ENCODE peak calls at places on chromosome 9, in nine cellular contexts. One of them, this sample, is unnamed.

GRCh38 chr9:105103776-105104175 is 140.7 kb upstream of the SLC44A1 start:
- DNase-seq in aorta: no peak
- DNase-seq in right atrium auricular region: no peak
- DNase-seq in fibroblast of lung: no peak
- DNase-seq in A549: no peak
- DNase-seq in AG04450: no peak
- DNase-seq in mesendoderm: no peak
- DNase-seq in upper lobe of left lung: no peak
- DNase-seq in hepatocyte: no peak
- DNase-seq in this sample: no peak

GRCh38 chr9:35203531-35203930 is 41.7 kb downstream of the UNC13B start:
- DNase-seq in hepatocyte: no peak
- DNase-seq in upper lobe of left lung: no peak
- DNase-seq in AG04450: no peak
- DNase-seq in aorta: no peak
- DNase-seq in mesendoderm: peak
- DNase-seq in fibroblast of lung: peak
- DNase-seq in right atrium auricular region: no peak
- DNase-seq in A549: no peak
- DNase-seq in this sample: no peak

GRCh38 chr9:85740821-85741111 is 988 bp downstream of the AGTPBP1 start:
- DNase-seq in upper lobe of left lung: no peak
- DNase-seq in right atrium auricular region: no peak
- DNase-seq in AG04450: no peak
- DNase-seq in aorta: no peak
- DNase-seq in mesendoderm: no peak
- DNase-seq in hepatocyte: no peak
- DNase-seq in A549: no peak
- DNase-seq in fibroblast of lung: peak
- DNase-seq in this sample: no peak

GRCh38 chr9:98598861-98599260 is 109.9 kb downstream of the GABBR2 start:
- DNase-seq in right atrium auricular region: no peak
- DNase-seq in upper lobe of left lung: no peak
- DNase-seq in AG04450: no peak
- DNase-seq in mesendoderm: no peak
- DNase-seq in hepatocyte: no peak
- DNase-seq in fibroblast of lung: no peak
- DNase-seq in aorta: no peak
- DNase-seq in A549: no peak
- DNase-seq in this sample: no peak

GRCh38 chr9:132026932-132027585 is 52.6 kb downstream of the MED27 start:
- DNase-seq in A549: peak
- DNase-seq in aorta: no peak
- DNase-seq in mesendoderm: peak
- DNase-seq in hepatocyte: no peak
- DNase-seq in right atrium auricular region: no peak
- DNase-seq in upper lobe of left lung: no peak
- DNase-seq in fibroblast of lung: no peak
- DNase-seq in AG04450: peak
- DNase-seq in this sample: no peak

GRCh38 chr9:74498616-74499095 is 1.5 kb downstream of the RORB start:
- DNase-seq in right atrium auricular region: no peak
- DNase-seq in mesendoderm: peak
- DNase-seq in hepatocyte: peak
- DNase-seq in A549: no peak
- DNase-seq in upper lobe of left lung: no peak
- DNase-seq in AG04450: no peak
- DNase-seq in fibroblast of lung: no peak
- DNase-seq in aorta: peak
- DNase-seq in this sample: no peak

GRCh38 chr9:116750543-116750942 is 63.4 kb downstream of the TRIM32 start:
- DNase-seq in right atrium auricular region: no peak
- DNase-seq in upper lobe of left lung: no peak
- DNase-seq in mesendoderm: no peak
- DNase-seq in hepatocyte: no peak
- DNase-seq in aorta: no peak
- DNase-seq in A549: no peak
- DNase-seq in AG04450: no peak
- DNase-seq in fibroblast of lung: no peak
- DNase-seq in this sample: no peak

GRCh38 chr9:101977614-101978210 is 239.3 kb upstream of the GRIN3A start:
- DNase-seq in upper lobe of left lung: no peak
- DNase-seq in aorta: no peak
- DNase-seq in hepatocyte: peak
- DNase-seq in A549: no peak
- DNase-seq in AG04450: no peak
- DNase-seq in right atrium auricular region: no peak
- DNase-seq in mesendoderm: peak
- DNase-seq in fibroblast of lung: peak
- DNase-seq in this sample: no peak

GRCh38 chr9:75930766-75931311 is 40.4 kb downstream of the PCSK5 start:
- DNase-seq in AG04450: no peak
- DNase-seq in hepatocyte: no peak
- DNase-seq in mesendoderm: no peak
- DNase-seq in A549: no peak
- DNase-seq in upper lobe of left lung: no peak
- DNase-seq in aorta: no peak
- DNase-seq in fibroblast of lung: no peak
- DNase-seq in right atrium auricular region: no peak
- DNase-seq in this sample: no peak

GRCh38 chr9:2026181-2026580 is 11.0 kb downstream of the SMARCA2 start:
- DNase-seq in hepatocyte: no peak
- DNase-seq in aorta: no peak
- DNase-seq in mesendoderm: no peak
- DNase-seq in right atrium auricular region: no peak
- DNase-seq in AG04450: no peak
- DNase-seq in fibroblast of lung: no peak
- DNase-seq in upper lobe of left lung: no peak
- DNase-seq in A549: no peak
- DNase-seq in this sample: no peak

GRCh38 chr9:89814340-89815040 is 209.7 kb downstream of the GADD45G start:
- DNase-seq in fibroblast of lung: no peak
- DNase-seq in upper lobe of left lung: no peak
- DNase-seq in AG04450: no peak
- DNase-seq in aorta: no peak
- DNase-seq in A549: no peak
- DNase-seq in hepatocyte: peak
- DNase-seq in right atrium auricular region: peak
- DNase-seq in mesendoderm: no peak
- DNase-seq in this sample: no peak

GRCh38 chr9:106892632-106893031 is 29.7 kb downstream of the ZNF462 start:
- DNase-seq in A549: peak
- DNase-seq in fibroblast of lung: peak
- DNase-seq in hepatocyte: peak
- DNase-seq in AG04450: peak
- DNase-seq in upper lobe of left lung: no peak
- DNase-seq in aorta: no peak
- DNase-seq in right atrium auricular region: no peak
- DNase-seq in mesendoderm: peak
- DNase-seq in this sample: no peak

GRCh38 chr9:100590481-100590880 is 12.6 kb downstream of the CAVIN4 start:
- DNase-seq in right atrium auricular region: no peak
- DNase-seq in AG04450: peak
- DNase-seq in fibroblast of lung: peak
- DNase-seq in A549: no peak
- DNase-seq in aorta: no peak
- DNase-seq in mesendoderm: no peak
- DNase-seq in hepatocyte: no peak
- DNase-seq in upper lobe of left lung: no peak
- DNase-seq in this sample: no peak

DNA sequence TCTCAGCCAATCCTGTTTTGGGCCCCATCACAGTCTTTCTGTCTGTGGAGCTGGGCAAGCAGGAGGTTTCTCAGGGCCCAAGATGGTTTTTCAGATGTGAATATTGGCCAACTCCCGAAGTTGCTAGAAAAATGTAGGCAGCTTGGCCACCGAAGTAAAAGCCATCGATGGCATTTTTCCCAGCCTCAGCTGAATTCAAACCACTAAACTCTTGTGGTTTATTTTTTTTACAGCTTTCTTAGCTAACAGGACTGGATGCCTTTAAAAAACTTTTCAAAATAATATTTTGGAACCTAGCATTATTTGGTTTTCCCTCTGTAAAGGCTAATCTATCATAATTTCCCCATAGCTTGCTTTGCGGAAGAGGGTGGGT is 102.4 kb upstream of the ERCC6L2 start:
- DNase-seq in aorta: no peak
- DNase-seq in right atrium auricular region: no peak
- DNase-seq in A549: no peak
- DNase-seq in hepatocyte: no peak
- DNase-seq in upper lobe of left lung: no peak
- DNase-seq in mesendoderm: no peak
- DNase-seq in AG04450: no peak
- DNase-seq in fibroblast of lung: peak
- DNase-seq in this sample: no peak
- H3K27ac ChIP-seq in aorta: no peak
- H3K27ac ChIP-seq in right atrium auricular region: peak
- H3K27ac ChIP-seq in A549: no peak
- H3K27ac ChIP-seq in hepatocyte: peak
- H3K27ac ChIP-seq in upper lobe of left lung: peak
- H3K27ac ChIP-seq in mesendoderm: no peak
- H3K27ac ChIP-seq in AG04450: peak
- H3K27ac ChIP-seq in fibroblast of lung: no peak
- H3K27ac ChIP-seq in this sample: no peak

DNA sequence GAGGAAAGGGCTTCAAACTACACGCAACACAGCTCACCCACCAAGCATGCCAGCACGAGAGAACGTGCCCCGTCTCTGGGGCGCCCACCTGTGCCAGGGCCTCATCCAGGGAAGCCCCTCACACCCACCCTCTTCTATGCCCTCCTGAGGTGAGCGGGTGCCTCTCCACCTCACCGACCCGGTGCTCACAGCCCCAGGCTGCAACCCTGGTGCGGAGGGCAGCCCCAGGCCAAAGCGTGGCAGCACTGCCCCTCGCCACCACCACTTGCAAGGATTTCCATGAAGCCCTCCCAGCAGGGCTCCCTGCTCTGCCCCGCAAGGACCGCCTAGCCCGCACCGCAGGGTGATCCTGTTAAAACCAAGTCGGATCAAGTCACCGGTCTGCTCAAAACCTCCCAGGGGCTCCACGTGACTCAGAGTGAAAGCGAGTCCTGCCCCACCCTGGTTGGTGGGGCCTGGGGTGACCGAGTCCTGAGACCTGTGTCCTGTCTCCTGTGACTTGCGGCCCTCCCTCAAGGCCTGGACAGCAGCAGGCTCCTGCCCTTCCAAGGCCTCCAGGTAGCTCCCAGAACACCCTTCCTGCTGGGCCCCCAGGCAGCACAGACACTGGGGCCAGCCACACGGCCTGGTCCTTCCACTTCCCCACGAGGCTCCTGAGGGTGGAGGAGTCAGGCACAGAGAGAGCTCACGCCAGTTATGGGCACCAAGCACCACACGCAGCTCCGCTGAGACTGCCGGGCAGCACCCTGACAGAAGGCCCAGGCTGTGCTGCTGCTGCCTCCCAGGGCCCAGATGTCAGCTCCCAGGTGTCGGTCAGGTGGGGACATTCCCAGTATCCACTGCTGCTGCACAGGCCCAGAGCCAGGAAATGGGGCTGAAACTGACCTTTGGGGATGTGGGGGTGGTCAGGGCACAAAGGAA is 12.7 kb downstream of the BRD3 start:
- DNase-seq in hepatocyte: no peak
- DNase-seq in aorta: peak
- DNase-seq in AG04450: no peak
- DNase-seq in fibroblast of lung: no peak
- DNase-seq in right atrium auricular region: no peak
- DNase-seq in A549: no peak
- DNase-seq in mesendoderm: no peak
- DNase-seq in upper lobe of left lung: peak
- DNase-seq in this sample: no peak
- H3K27ac ChIP-seq in hepatocyte: no peak
- H3K27ac ChIP-seq in aorta: no peak
- H3K27ac ChIP-seq in AG04450: peak
- H3K27ac ChIP-seq in fibroblast of lung: no peak
- H3K27ac ChIP-seq in right atrium auricular region: peak
- H3K27ac ChIP-seq in A549: peak
- H3K27ac ChIP-seq in mesendoderm: no peak
- H3K27ac ChIP-seq in upper lobe of left lung: peak
- H3K27ac ChIP-seq in this sample: no peak

DNA sequence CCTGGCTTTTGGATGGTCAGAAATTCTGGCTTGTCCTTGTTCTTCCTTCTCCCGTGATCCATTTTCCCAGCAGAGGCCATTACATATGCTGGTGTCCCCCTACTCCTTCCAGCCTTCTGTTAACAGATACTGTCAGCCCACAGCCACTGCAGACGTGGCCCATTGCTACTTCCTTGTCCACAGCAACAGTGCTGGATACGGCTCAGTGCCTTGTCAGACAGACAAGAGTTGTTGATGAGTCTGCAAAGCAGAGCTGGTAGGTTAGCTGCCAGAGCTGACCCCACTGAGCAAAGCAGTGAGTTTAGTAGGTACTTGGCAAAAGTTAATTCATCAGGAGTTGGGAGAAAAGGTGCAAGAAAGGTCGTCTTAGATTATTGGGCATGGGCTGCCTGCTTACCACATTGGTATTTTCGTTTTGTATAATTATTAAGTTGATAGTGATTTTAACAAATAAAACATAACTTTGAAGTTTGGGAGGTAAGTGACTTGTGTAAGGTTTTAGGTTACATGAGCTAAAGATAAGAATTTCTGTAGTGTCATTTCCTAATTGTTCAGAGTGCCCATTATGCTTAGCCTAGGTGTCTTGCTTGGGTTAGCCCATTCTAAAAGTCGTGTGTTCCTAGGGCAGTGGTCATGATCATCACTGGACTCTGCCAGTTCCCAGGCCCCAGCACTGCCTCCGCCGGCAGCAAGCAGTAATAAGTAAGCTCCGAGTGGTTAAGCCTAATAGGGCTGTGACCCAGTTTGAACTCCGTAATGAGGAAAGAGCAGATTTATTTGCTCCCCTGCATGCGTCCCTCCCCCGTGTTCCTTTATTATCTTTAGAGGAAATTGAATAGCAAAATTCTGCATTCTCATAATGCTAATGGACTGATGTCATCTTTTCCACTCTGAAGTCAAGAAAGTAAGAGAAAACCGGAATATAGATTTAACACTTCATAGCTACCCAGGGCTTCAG is 292.0 kb downstream of the FANCC start:
- DNase-seq in aorta: peak
- DNase-seq in A549: no peak
- DNase-seq in AG04450: peak
- DNase-seq in right atrium auricular region: peak
- DNase-seq in fibroblast of lung: peak
- DNase-seq in mesendoderm: peak
- DNase-seq in upper lobe of left lung: peak
- DNase-seq in hepatocyte: peak
- DNase-seq in this sample: no peak
- H3K27ac ChIP-seq in aorta: peak
- H3K27ac ChIP-seq in A549: peak
- H3K27ac ChIP-seq in AG04450: peak
- H3K27ac ChIP-seq in right atrium auricular region: peak
- H3K27ac ChIP-seq in fibroblast of lung: peak
- H3K27ac ChIP-seq in mesendoderm: no peak
- H3K27ac ChIP-seq in upper lobe of left lung: peak
- H3K27ac ChIP-seq in hepatocyte: peak
- H3K27ac ChIP-seq in this sample: peak

DNA sequence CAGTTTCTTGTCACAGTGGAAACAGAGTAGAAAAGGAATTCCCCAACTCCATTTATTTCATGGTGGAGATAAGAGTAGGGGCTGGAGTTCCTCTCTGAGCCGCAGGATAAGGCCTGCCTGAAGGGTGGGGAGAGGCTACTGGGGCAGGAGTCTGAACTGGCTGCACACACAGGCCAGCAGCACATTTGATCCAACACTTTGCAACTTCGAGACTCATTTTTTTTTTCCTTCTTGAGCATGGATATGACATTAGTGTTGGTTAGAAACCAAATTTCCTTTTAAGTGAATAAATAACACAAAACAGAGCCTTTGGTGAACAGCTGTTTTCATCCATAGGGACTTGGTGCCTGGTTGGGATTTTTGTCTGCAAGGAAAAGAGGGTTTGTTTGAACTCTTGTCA is 76.6 kb downstream of the RALGPS1 start:
- DNase-seq in mesendoderm: no peak
- DNase-seq in upper lobe of left lung: no peak
- DNase-seq in hepatocyte: no peak
- DNase-seq in aorta: no peak
- DNase-seq in fibroblast of lung: no peak
- DNase-seq in right atrium auricular region: no peak
- DNase-seq in AG04450: no peak
- DNase-seq in A549: no peak
- DNase-seq in this sample: no peak
- H3K27ac ChIP-seq in mesendoderm: no peak
- H3K27ac ChIP-seq in upper lobe of left lung: no peak
- H3K27ac ChIP-seq in hepatocyte: no peak
- H3K27ac ChIP-seq in aorta: no peak
- H3K27ac ChIP-seq in fibroblast of lung: no peak
- H3K27ac ChIP-seq in right atrium auricular region: no peak
- H3K27ac ChIP-seq in AG04450: no peak
- H3K27ac ChIP-seq in A549: no peak
- H3K27ac ChIP-seq in this sample: no peak

This sample was measured in caudate nucleus.